ENCODE peak calls at places on chromosomes 16 and 17, in eight cellular contexts. P, X, B, Y, G, O, U and Q are unnamed samples. For H3K36me3, the result is how much of the 10 kb centered on the place peaks cover.

GRCh38 chr16:19166500-19166899 is 1.5 kb upstream of the SYT17 start:
- DNase-seq in U (no peak), X (no peak), Y (no peak), P (no peak), B (peak), O (no peak), G (no peak), Q (no peak)

GRCh38 chr17:39769974-39770587 is 32.3 kb downstream of the GRB7 start:
- DNase-seq in G (no peak), O (peak), Y (no peak), X (peak), P (no peak), U (no peak), B (peak), Q (peak)

GRCh38 chr17:76682306-76682705 is 28.5 kb downstream of the MXRA7 start:
- DNase-seq in O (peak), Y (no peak), G (peak), P (no peak), B (no peak), U (peak), X (no peak), Q (no peak)

GRCh38 chr17:67439269-67439668 is 62.2 kb downstream of the PITPNC1 start:
- DNase-seq in Y (no peak), U (no peak), P (no peak), G (no peak), B (no peak), X (no peak), O (no peak), Q (no peak)

GRCh38 chr16:12171206-12171605 is 194.7 kb downstream of the SNX29 start:
- DNase-seq in G (no peak), Y (no peak), P (no peak), U (no peak), B (no peak), O (peak), X (no peak), Q (no peak)

GRCh38 chr16:1147027-1147426 is 5.9 kb upstream of the CACNA1H start:
- DNase-seq in U (no peak), B (no peak), Y (no peak), X (no peak), G (no peak), P (no peak), O (no peak), Q (no peak)

GRCh38 chr16:69084301-69084700 is 21.2 kb upstream of the HAS3 start:
- DNase-seq in B (no peak), Y (no peak), X (no peak), U (no peak), O (peak), P (no peak), G (no peak), Q (no peak)

GRCh38 chr17:31224366-31224765 is 72.7 kb downstream of the OMG start:
- DNase-seq in Y (no peak), P (no peak), U (no peak), B (no peak), G (no peak), O (no peak), X (no peak), Q (no peak)

GRCh38 chr17:69654981-69655581 is 240.6 kb downstream of the MAP2K6 start:
- DNase-seq in U (no peak), G (no peak), P (no peak), Y (no peak), B (peak), X (no peak), O (peak), Q (no peak)

GRCh38 chr16:47026492-47026891 is 53.0 kb upstream of the DNAJA2 start:
- DNase-seq in P (no peak), U (no peak), X (no peak), G (no peak), Y (no peak), O (no peak), B (no peak), Q (no peak)

GRCh38 chr16:61007694-61008093 is 1028.5 kb downstream of the CDH8 start:
- DNase-seq in B (no peak), P (no peak), Y (no peak), O (no peak), X (no peak), U (no peak), G (no peak), Q (no peak)

GRCh38 chr17:43734376-43734775 is 24.2 kb downstream of the SOST start:
- DNase-seq in X (no peak), U (no peak), O (peak), P (no peak), Y (no peak), B (no peak), G (no peak), Q (no peak)

GRCh38 chr16:67246081-67246944 is 968 bp downstream of the FHOD1 start:
- DNase-seq in O (peak), Y (peak), P (peak), X (peak), U (peak), G (peak), B (peak), Q (peak)

GRCh38 chr16:29896841-29897240 is 2.5 kb downstream of the SEZ6L2 start:
- DNase-seq in P (no peak), O (no peak), G (no peak), X (no peak), Y (no peak), U (no peak), B (no peak), Q (no peak)

GRCh38 chr16:22316411-22316811 is 19.2 kb downstream of the POLR3E start:
- DNase-seq in G (no peak), U (no peak), Y (no peak), P (peak), X (no peak), O (no peak), B (no peak), Q (no peak)

GRCh38 chr16:22313876-22314470 is 16.8 kb downstream of the POLR3E start:
- DNase-seq in B (no peak), X (no peak), G (no peak), O (no peak), U (no peak), Y (no peak), P (no peak), Q (no peak)

GRCh38 chr16:22313141-22313781 is 16.1 kb downstream of the POLR3E start:
- DNase-seq in B (no peak), P (no peak), O (no peak), Y (no peak), G (no peak), X (no peak), U (no peak), Q (no peak)

GRCh38 chr16:22315979-22316378 is 18.8 kb downstream of the POLR3E start:
- DNase-seq in U (no peak), Y (no peak), P (no peak), O (no peak), X (no peak), G (no peak), B (no peak), Q (no peak)

GRCh38 chr16:22314661-22315626 is 17.7 kb downstream of the POLR3E start:
- DNase-seq in U (no peak), P (no peak), G (no peak), B (no peak), X (no peak), Y (no peak), O (no peak), Q (no peak)
- H3K36me3 ChIP-seq in U (under half), P (under half), G (under half), B (under half), X (half or more), Y (half or more), O (under half), Q (under half)

GRCh38 chr16:86761117-86761971 is 183.0 kb downstream of the FOXL1 start:
- DNase-seq in B (peak), X (peak), O (peak), G (peak), U (no peak), Y (peak), P (no peak), Q (peak)
- H3K4me3 ChIP-seq in B (no peak), X (no peak), O (peak), G (peak), U (no peak), Y (no peak), P (no peak), Q (no peak)

GRCh38 chr17:4233668-4234258 is 30.0 kb downstream of the ANKFY1 start:
- DNase-seq in O (no peak), B (no peak), P (no peak), Y (no peak), U (no peak), G (no peak), X (no peak), Q (no peak)
- H3K36me3 ChIP-seq in O (under half), B (under half), P (under half), Y (half or more), U (under half), G (under half), X (under half), Q (under half)

GRCh38 chr17:64773386-64773835 is 111.3 kb upstream of the SMURF2 start:
- DNase-seq in O (no peak), U (no peak), B (no peak), X (no peak), Y (no peak), P (no peak), G (no peak), Q (no peak)
- H3K4me3 ChIP-seq in O (no peak), U (no peak), B (peak), X (no peak), Y (peak), P (peak), G (no peak), Q (no peak)

GRCh38 chr16:23535901-23536300 is 21.2 kb downstream of the EARS2 start:
- DNase-seq in X (no peak), U (no peak), P (no peak), B (no peak), Y (no peak), G (no peak), O (peak), Q (no peak)
- H3K36me3 ChIP-seq in X (under half), U (under half), P (under half), B (under half), Y (half or more), G (under half), O (under half), Q (half or more)

GRCh38 chr17:8798176-8799000 is 777 bp downstream of the MFSD6L start:
- DNase-seq in G (no peak), U (no peak), X (no peak), B (no peak), O (no peak), P (no peak), Y (no peak), Q (no peak)
- H3K4me3 ChIP-seq in G (no peak), U (no peak), X (no peak), B (no peak), O (no peak), P (peak), Y (peak), Q (no peak)

DNA sequence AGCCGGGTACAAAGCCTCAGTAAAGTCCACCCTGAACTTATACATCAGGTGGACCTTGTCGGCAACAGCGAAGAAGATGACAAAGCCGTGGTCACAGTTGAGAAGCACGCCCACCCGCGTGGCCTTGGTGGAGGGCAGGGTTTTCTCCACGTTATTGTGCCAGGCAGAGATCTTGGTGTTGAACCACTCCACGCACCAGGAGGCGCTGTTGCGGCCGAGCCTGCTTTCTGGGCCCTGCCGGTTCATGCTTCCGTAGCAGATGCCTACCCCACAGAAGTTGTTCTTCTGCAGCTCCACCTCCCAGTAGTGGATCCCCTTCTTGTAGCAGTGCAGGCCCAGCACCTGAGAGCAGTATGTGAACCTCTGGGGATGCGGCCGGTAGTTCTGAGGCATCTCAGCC is 22.1 kb downstream of the TRIM25 start:
- DNase-seq in Y (no peak), O (no peak), U (no peak), P (peak), X (peak), B (no peak), G (no peak), Q (peak)
- H3K36me3 ChIP-seq in Y (half or more), O (under half), U (under half), P (under half), X (half or more), B (half or more), G (under half), Q (half or more)

GRCh38 chr17:61867033-61867432 is 3.7 kb upstream of the BRIP1 start:
- DNase-seq in G (no peak), P (no peak), X (no peak), O (no peak), Y (no peak), U (no peak), B (no peak), Q (no peak)

GRCh38 chr17:61872099-61872498 is 8.8 kb upstream of the BRIP1 start:
- DNase-seq in G (no peak), P (no peak), U (no peak), B (no peak), O (no peak), X (no peak), Y (no peak), Q (no peak)

GRCh38 chr17:61869138-61869537 is 5.8 kb upstream of the BRIP1 start:
- DNase-seq in Y (no peak), G (no peak), P (no peak), O (no peak), B (no peak), U (no peak), X (no peak), Q (no peak)

GRCh38 chr17:61863801-61864126 is 436 bp upstream of the BRIP1 start:
- DNase-seq in U (no peak), G (no peak), B (no peak), P (no peak), Y (no peak), X (no peak), O (no peak), Q (no peak)

DNA sequence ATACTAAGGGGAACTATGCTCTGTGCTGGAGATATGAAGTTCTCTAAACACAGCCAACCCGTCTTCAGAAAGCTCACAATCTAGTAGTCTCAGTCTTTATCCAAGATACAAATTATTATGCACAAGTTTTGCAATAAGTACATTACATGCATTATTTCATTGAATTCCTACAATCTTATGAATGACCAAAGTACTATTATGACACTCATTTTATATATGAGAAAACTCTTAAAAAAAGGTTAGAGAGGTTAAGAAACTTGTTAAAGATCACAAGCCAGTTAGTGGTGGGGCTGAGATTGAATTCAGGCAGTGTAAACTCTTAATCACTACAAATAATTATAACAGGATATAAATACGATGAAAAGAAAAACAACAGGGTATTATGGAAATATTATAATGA is 4.7 kb upstream of the BRIP1 start:
- DNase-seq in O (no peak), U (no peak), P (no peak), G (no peak), Y (no peak), X (no peak), B (no peak), Q (no peak)
- H3K4me3 ChIP-seq in O (no peak), U (no peak), P (no peak), G (no peak), Y (no peak), X (no peak), B (no peak), Q (no peak)

GRCh38 chr16:14650629-14651028 is 17.9 kb downstream of the BFAR start:
- DNase-seq in B (no peak), U (no peak), O (no peak), P (no peak), Y (no peak), G (no peak), X (no peak), Q (no peak)
- H3K36me3 ChIP-seq in B (under half), U (under half), O (under half), P (under half), Y (half or more), G (under half), X (half or more), Q (under half)

GRCh38 chr17:21522755-21523154 is 146.6 kb downstream of the KCNJ12 start:
- DNase-seq in P (no peak), O (no peak), U (no peak), B (no peak), G (no peak), X (no peak), Y (no peak), Q (no peak)
- H3K4me3 ChIP-seq in P (no peak), O (no peak), U (no peak), B (no peak), G (no peak), X (no peak), Y (no peak), Q (no peak)